ENCODE peak calls at places on chromosome 22, in six cellular contexts. M is NCI-H1105 treated with DMSO at 0.1 percent for 48 hours, F is RCC 7860, S is ACHN, O is Daoy, E is cardiac fibroblast. C is an unnamed sample.

GRCh38 chr22:26610072-26610958 is 7.5 kb downstream of the CRYBB1 start:
- DNase-seq in M (no peak), F (peak), S (peak), O (peak), E (peak), C (peak)

GRCh38 chr22:44746836-44747519 is 5.4 kb upstream of the ARHGAP8 start:
- DNase-seq in M (no peak), F (peak), S (peak), O (no peak), E (no peak), C (peak)

GRCh38 chr22:50504245-50505211 is 3.0 kb downstream of the LMF2 start:
- DNase-seq in M (no peak), F (no peak), S (no peak), O (peak), E (no peak), C (no peak)

GRCh38 chr22:49812838-49813237 is 14.8 kb downstream of the BRD1 start:
- DNase-seq in M (no peak), F (peak), S (no peak), O (no peak), E (peak), C (peak)

GRCh38 chr22:47270463-47271135 is 508.1 kb downstream of the TBC1D22A start:
- DNase-seq in M (no peak), F (no peak), S (no peak), O (no peak), E (no peak), C (no peak)

GRCh38 chr22:27245056-27245455 is 556.5 kb downstream of the MN1 start:
- DNase-seq in M (peak), F (peak), S (no peak), O (no peak), E (no peak), C (no peak)

GRCh38 chr22:47056776-47057470 is 294.5 kb downstream of the TBC1D22A start:
- DNase-seq in M (no peak), F (no peak), S (no peak), O (no peak), E (no peak), C (no peak)

GRCh38 chr22:21070690-21071615 is 25.2 kb downstream of the LRRC74B start:
- DNase-seq in M (no peak), F (no peak), S (no peak), O (no peak), E (no peak), C (no peak)

GRCh38 chr22:29570456-29570855 is 10.5 kb downstream of the NIPSNAP1 start:
- DNase-seq in M (no peak), F (no peak), S (no peak), O (no peak), E (no peak), C (no peak)

GRCh38 chr22:42553475-42554361 is at the start of gene SERHL2:
- DNase-seq in M (peak), F (no peak), S (peak), O (peak), E (peak), C (peak)

GRCh38 chr22:37552560-37553163 is 7.6 kb upstream of the CDC42EP1 start:
- DNase-seq in M (no peak), F (no peak), S (no peak), O (no peak), E (no peak), C (peak)

C was measured in fibroblast of villous mesenchyme.